ENCODE peak calls at places on chromosome 20, in eight cellular contexts. One of them, this sample, is unnamed.

GRCh38 chr20:35004749-35005462 is 49.2 kb downstream of the MYH7B start:
- DNase-seq in GM20000: no peak
- DNase-seq in progenitor cell of endocrine pancreas: no peak
- DNase-seq in suprapubic skin: peak
- DNase-seq in mesothelial cell of epicardium: no peak
- DNase-seq in RWPE1: no peak
- DNase-seq in endodermal cell: peak
- DNase-seq in lower lobe of right lung: peak
- DNase-seq in this sample: no peak

GRCh38 chr20:45346291-45346718 is 1.9 kb downstream of the SDC4 start:
- DNase-seq in GM20000: no peak
- DNase-seq in progenitor cell of endocrine pancreas: no peak
- DNase-seq in suprapubic skin: no peak
- DNase-seq in mesothelial cell of epicardium: no peak
- DNase-seq in RWPE1: peak
- DNase-seq in endodermal cell: no peak
- DNase-seq in lower lobe of right lung: no peak
- DNase-seq in this sample: peak

GRCh38 chr20:9508240-9508661 is 6.1 kb upstream of the LAMP5 start:
- DNase-seq in GM20000: no peak
- DNase-seq in progenitor cell of endocrine pancreas: no peak
- DNase-seq in suprapubic skin: no peak
- DNase-seq in mesothelial cell of epicardium: no peak
- DNase-seq in RWPE1: no peak
- DNase-seq in endodermal cell: no peak
- DNase-seq in lower lobe of right lung: no peak
- DNase-seq in this sample: no peak

GRCh38 chr20:62547364-62547763 is 71.6 kb upstream of the GATA5 start:
- DNase-seq in GM20000: no peak
- DNase-seq in progenitor cell of endocrine pancreas: no peak
- DNase-seq in suprapubic skin: no peak
- DNase-seq in mesothelial cell of epicardium: no peak
- DNase-seq in RWPE1: no peak
- DNase-seq in endodermal cell: no peak
- DNase-seq in lower lobe of right lung: no peak
- DNase-seq in this sample: no peak

GRCh38 chr20:20267685-20268429 is 100.0 kb upstream of the INSM1 start:
- DNase-seq in GM20000: no peak
- DNase-seq in progenitor cell of endocrine pancreas: no peak
- DNase-seq in suprapubic skin: no peak
- DNase-seq in mesothelial cell of epicardium: no peak
- DNase-seq in RWPE1: no peak
- DNase-seq in endodermal cell: peak
- DNase-seq in lower lobe of right lung: no peak
- DNase-seq in this sample: no peak

GRCh38 chr20:25491446-25492038 is 84.1 kb downstream of the GINS1 start:
- DNase-seq in GM20000: no peak
- DNase-seq in progenitor cell of endocrine pancreas: no peak
- DNase-seq in suprapubic skin: no peak
- DNase-seq in mesothelial cell of epicardium: no peak
- DNase-seq in RWPE1: no peak
- DNase-seq in endodermal cell: no peak
- DNase-seq in lower lobe of right lung: no peak
- DNase-seq in this sample: no peak

GRCh38 chr20:57938158-57939108 is 228.6 kb upstream of the PMEPA1 start:
- DNase-seq in GM20000: no peak
- DNase-seq in progenitor cell of endocrine pancreas: no peak
- DNase-seq in suprapubic skin: no peak
- DNase-seq in mesothelial cell of epicardium: no peak
- DNase-seq in RWPE1: no peak
- DNase-seq in endodermal cell: peak
- DNase-seq in lower lobe of right lung: no peak
- DNase-seq in this sample: no peak

GRCh38 chr20:59032713-59033059 is 551 bp upstream of the ATP5F1E start:
- DNase-seq in GM20000: no peak
- DNase-seq in progenitor cell of endocrine pancreas: no peak
- DNase-seq in suprapubic skin: no peak
- DNase-seq in mesothelial cell of epicardium: no peak
- DNase-seq in RWPE1: peak
- DNase-seq in endodermal cell: no peak
- DNase-seq in lower lobe of right lung: no peak
- DNase-seq in this sample: no peak

GRCh38 chr20:34564810-34565209 is 6.3 kb downstream of the MAP1LC3A start:
- DNase-seq in GM20000: no peak
- DNase-seq in progenitor cell of endocrine pancreas: no peak
- DNase-seq in suprapubic skin: no peak
- DNase-seq in mesothelial cell of epicardium: no peak
- DNase-seq in RWPE1: no peak
- DNase-seq in endodermal cell: no peak
- DNase-seq in lower lobe of right lung: no peak
- DNase-seq in this sample: no peak

GRCh38 chr20:62367483-62368302 is 581 bp upstream of the LAMA5 start:
- DNase-seq in GM20000: peak
- DNase-seq in progenitor cell of endocrine pancreas: no peak
- DNase-seq in suprapubic skin: no peak
- DNase-seq in mesothelial cell of epicardium: no peak
- DNase-seq in RWPE1: no peak
- DNase-seq in endodermal cell: peak
- DNase-seq in lower lobe of right lung: no peak
- DNase-seq in this sample: peak

GRCh38 chr20:36950432-36951197 is 893 bp downstream of the SAMHD1 start:
- DNase-seq in GM20000: no peak
- DNase-seq in progenitor cell of endocrine pancreas: no peak
- DNase-seq in suprapubic skin: no peak
- DNase-seq in mesothelial cell of epicardium: no peak
- DNase-seq in RWPE1: peak
- DNase-seq in endodermal cell: peak
- DNase-seq in lower lobe of right lung: peak
- DNase-seq in this sample: peak

GRCh38 chr20:58649288-58650180 is 1.5 kb upstream of the STX16 start:
- DNase-seq in GM20000: peak
- DNase-seq in progenitor cell of endocrine pancreas: no peak
- DNase-seq in suprapubic skin: no peak
- DNase-seq in mesothelial cell of epicardium: no peak
- DNase-seq in RWPE1: no peak
- DNase-seq in endodermal cell: peak
- DNase-seq in lower lobe of right lung: peak
- DNase-seq in this sample: peak

GRCh38 chr20:38143238-38143645 is 21.8 kb downstream of the TGM2 start:
- DNase-seq in GM20000: no peak
- DNase-seq in progenitor cell of endocrine pancreas: no peak
- DNase-seq in suprapubic skin: no peak
- DNase-seq in mesothelial cell of epicardium: no peak
- DNase-seq in RWPE1: peak
- DNase-seq in endodermal cell: peak
- DNase-seq in lower lobe of right lung: peak
- DNase-seq in this sample: no peak

GRCh38 chr20:58938078-58938477 is 43.0 kb upstream of the NELFCD start:
- DNase-seq in GM20000: no peak
- DNase-seq in progenitor cell of endocrine pancreas: no peak
- DNase-seq in suprapubic skin: no peak
- DNase-seq in mesothelial cell of epicardium: no peak
- DNase-seq in RWPE1: no peak
- DNase-seq in endodermal cell: no peak
- DNase-seq in lower lobe of right lung: no peak
- DNase-seq in this sample: no peak

GRCh38 chr20:955111-955510 is 39.0 kb upstream of the ANGPT4 start:
- DNase-seq in GM20000: no peak
- DNase-seq in progenitor cell of endocrine pancreas: no peak
- DNase-seq in suprapubic skin: no peak
- DNase-seq in mesothelial cell of epicardium: no peak
- DNase-seq in RWPE1: no peak
- DNase-seq in endodermal cell: peak
- DNase-seq in lower lobe of right lung: no peak
- DNase-seq in this sample: no peak

GRCh38 chr20:951384-952169 is 35.4 kb upstream of the ANGPT4 start:
- DNase-seq in GM20000: no peak
- DNase-seq in progenitor cell of endocrine pancreas: no peak
- DNase-seq in suprapubic skin: peak
- DNase-seq in mesothelial cell of epicardium: no peak
- DNase-seq in RWPE1: no peak
- DNase-seq in endodermal cell: no peak
- DNase-seq in lower lobe of right lung: no peak
- DNase-seq in this sample: no peak

GRCh38 chr20:955656-956055 is 39.5 kb upstream of the ANGPT4 start:
- DNase-seq in GM20000: no peak
- DNase-seq in progenitor cell of endocrine pancreas: no peak
- DNase-seq in suprapubic skin: no peak
- DNase-seq in mesothelial cell of epicardium: no peak
- DNase-seq in RWPE1: no peak
- DNase-seq in endodermal cell: no peak
- DNase-seq in lower lobe of right lung: no peak
- DNase-seq in this sample: no peak

GRCh38 chr20:952196-952795 is 36.2 kb upstream of the ANGPT4 start:
- DNase-seq in GM20000: no peak
- DNase-seq in progenitor cell of endocrine pancreas: no peak
- DNase-seq in suprapubic skin: peak
- DNase-seq in mesothelial cell of epicardium: no peak
- DNase-seq in RWPE1: no peak
- DNase-seq in endodermal cell: peak
- DNase-seq in lower lobe of right lung: no peak
- DNase-seq in this sample: no peak

DNA sequence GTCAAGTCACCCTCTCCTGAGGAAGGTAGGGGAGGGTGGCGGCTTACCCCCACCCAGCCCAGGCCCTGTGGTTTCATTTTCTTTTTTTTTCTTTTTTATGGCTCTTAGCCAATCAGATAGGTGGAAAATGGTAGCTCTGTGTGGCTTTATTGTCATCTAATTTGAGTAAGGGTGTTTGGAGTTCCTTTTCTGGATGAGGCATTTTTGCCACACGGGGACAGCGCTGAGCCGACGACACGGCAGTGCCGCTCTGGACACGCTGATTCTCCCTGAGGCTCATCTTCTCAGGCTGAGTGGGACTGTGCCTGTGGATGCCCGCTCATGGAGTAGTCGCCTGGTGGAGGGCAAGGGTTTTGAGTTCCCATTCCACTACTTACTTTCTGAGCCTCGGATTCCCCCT is 37.6 kb upstream of the ANGPT4 start:
- DNase-seq in GM20000: no peak
- DNase-seq in progenitor cell of endocrine pancreas: no peak
- DNase-seq in suprapubic skin: peak
- DNase-seq in mesothelial cell of epicardium: no peak
- DNase-seq in RWPE1: no peak
- DNase-seq in endodermal cell: no peak
- DNase-seq in lower lobe of right lung: no peak
- DNase-seq in this sample: no peak
- TF ChIP-seq CTCF in GM20000: no peak
- TF ChIP-seq CTCF in progenitor cell of endocrine pancreas: peak
- TF ChIP-seq CTCF in suprapubic skin: no peak
- TF ChIP-seq CTCF in mesothelial cell of epicardium: no peak
- TF ChIP-seq CTCF in RWPE1: peak
- TF ChIP-seq CTCF in endodermal cell: peak
- TF ChIP-seq CTCF in lower lobe of right lung: no peak
- TF ChIP-seq CTCF in this sample: no peak

GRCh38 chr20:4569092-4569491 is 152.6 kb upstream of the PRND start:
- DNase-seq in GM20000: no peak
- DNase-seq in progenitor cell of endocrine pancreas: no peak
- DNase-seq in suprapubic skin: no peak
- DNase-seq in mesothelial cell of epicardium: no peak
- DNase-seq in RWPE1: no peak
- DNase-seq in endodermal cell: peak
- DNase-seq in lower lobe of right lung: no peak
- DNase-seq in this sample: peak
- TF ChIP-seq CTCF in GM20000: no peak
- TF ChIP-seq CTCF in progenitor cell of endocrine pancreas: peak
- TF ChIP-seq CTCF in suprapubic skin: no peak
- TF ChIP-seq CTCF in mesothelial cell of epicardium: no peak
- TF ChIP-seq CTCF in RWPE1: no peak
- TF ChIP-seq CTCF in endodermal cell: peak
- TF ChIP-seq CTCF in lower lobe of right lung: no peak
- TF ChIP-seq CTCF in this sample: peak

GRCh38 chr20:48789185-48789668 is 38.6 kb downstream of the PREX1 start:
- DNase-seq in GM20000: no peak
- DNase-seq in progenitor cell of endocrine pancreas: no peak
- DNase-seq in suprapubic skin: no peak
- DNase-seq in mesothelial cell of epicardium: no peak
- DNase-seq in RWPE1: no peak
- DNase-seq in endodermal cell: no peak
- DNase-seq in lower lobe of right lung: no peak
- DNase-seq in this sample: peak

GRCh38 chr20:48791666-48792071 is 36.1 kb downstream of the PREX1 start:
- DNase-seq in GM20000: no peak
- DNase-seq in progenitor cell of endocrine pancreas: no peak
- DNase-seq in suprapubic skin: no peak
- DNase-seq in mesothelial cell of epicardium: no peak
- DNase-seq in RWPE1: no peak
- DNase-seq in endodermal cell: no peak
- DNase-seq in lower lobe of right lung: no peak
- DNase-seq in this sample: no peak

GRCh38 chr20:48788486-48789072 is 39.2 kb downstream of the PREX1 start:
- DNase-seq in GM20000: peak
- DNase-seq in progenitor cell of endocrine pancreas: no peak
- DNase-seq in suprapubic skin: no peak
- DNase-seq in mesothelial cell of epicardium: no peak
- DNase-seq in RWPE1: no peak
- DNase-seq in endodermal cell: no peak
- DNase-seq in lower lobe of right lung: no peak
- DNase-seq in this sample: peak

GRCh38 chr20:48789781-48790544 is 37.8 kb downstream of the PREX1 start:
- DNase-seq in GM20000: no peak
- DNase-seq in progenitor cell of endocrine pancreas: no peak
- DNase-seq in suprapubic skin: no peak
- DNase-seq in mesothelial cell of epicardium: no peak
- DNase-seq in RWPE1: no peak
- DNase-seq in endodermal cell: no peak
- DNase-seq in lower lobe of right lung: no peak
- DNase-seq in this sample: no peak

DNA sequence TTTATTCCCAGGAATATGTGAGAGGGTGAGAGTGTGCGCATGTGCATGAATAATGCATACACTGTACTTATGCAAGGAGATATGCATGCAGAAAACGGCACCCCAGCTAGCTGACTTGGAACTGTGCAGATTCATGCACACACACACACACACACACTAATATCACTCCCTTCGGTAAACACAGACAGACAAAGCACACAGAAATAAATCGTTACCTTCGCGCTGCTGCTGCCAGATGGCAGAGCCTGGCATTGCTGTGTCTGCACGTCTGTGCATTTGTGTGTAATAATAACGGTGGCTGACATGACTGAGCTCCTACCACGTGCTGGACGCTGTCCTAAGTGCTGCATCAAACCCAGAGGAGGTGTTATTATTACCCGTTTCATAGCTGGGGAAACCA is 36.8 kb downstream of the PREX1 start:
- DNase-seq in GM20000: no peak
- DNase-seq in progenitor cell of endocrine pancreas: no peak
- DNase-seq in suprapubic skin: no peak
- DNase-seq in mesothelial cell of epicardium: no peak
- DNase-seq in RWPE1: no peak
- DNase-seq in endodermal cell: no peak
- DNase-seq in lower lobe of right lung: no peak
- DNase-seq in this sample: no peak
- TF ChIP-seq CTCF in GM20000: no peak
- TF ChIP-seq CTCF in progenitor cell of endocrine pancreas: no peak
- TF ChIP-seq CTCF in suprapubic skin: no peak
- TF ChIP-seq CTCF in mesothelial cell of epicardium: no peak
- TF ChIP-seq CTCF in RWPE1: no peak
- TF ChIP-seq CTCF in endodermal cell: no peak
- TF ChIP-seq CTCF in lower lobe of right lung: no peak
- TF ChIP-seq CTCF in this sample: no peak

DNA sequence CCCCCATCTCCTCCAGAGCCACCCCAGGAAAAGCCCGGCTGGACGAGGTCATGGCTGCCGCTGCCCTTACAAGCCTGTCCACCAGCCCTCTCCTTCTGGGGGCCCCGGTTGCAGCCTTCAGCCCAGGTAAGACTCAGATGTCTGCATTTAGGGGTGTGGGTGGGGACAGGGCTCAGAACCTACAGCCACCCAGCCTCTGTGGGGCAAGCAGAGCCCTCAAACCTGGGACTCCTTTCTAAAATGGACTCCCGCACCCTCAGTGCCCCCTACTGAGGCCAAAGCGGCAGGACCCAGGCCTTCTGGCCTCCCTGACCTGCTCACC is 1.7 kb downstream of the SLC2A4RG start:
- DNase-seq in GM20000: no peak
- DNase-seq in progenitor cell of endocrine pancreas: no peak
- DNase-seq in suprapubic skin: no peak
- DNase-seq in mesothelial cell of epicardium: no peak
- DNase-seq in RWPE1: no peak
- DNase-seq in endodermal cell: no peak
- DNase-seq in lower lobe of right lung: no peak
- DNase-seq in this sample: no peak
- TF ChIP-seq CTCF in GM20000: no peak
- TF ChIP-seq CTCF in progenitor cell of endocrine pancreas: no peak
- TF ChIP-seq CTCF in suprapubic skin: no peak
- TF ChIP-seq CTCF in mesothelial cell of epicardium: no peak
- TF ChIP-seq CTCF in RWPE1: no peak
- TF ChIP-seq CTCF in endodermal cell: no peak
- TF ChIP-seq CTCF in lower lobe of right lung: no peak
- TF ChIP-seq CTCF in this sample: no peak